ENCODE peak calls at places on chromosomes 4 and X, in seven cellular contexts. J, X, C, Y, D, M and S are unnamed samples. For H3K27me3 and H3K4me1, the result is how much of the 10 kb centered on the place peaks cover.

GRCh38 chrX:1389181-1389992 is 2.5 kb downstream of the SLC25A6 start:
- DNase-seq in X (no peak), M (no peak), Y (peak), J (no peak), C (peak), D (no peak), S (no peak)

GRCh38 chr4:180356766-180357165 is 1886.4 kb upstream of the TENM3 start:
- DNase-seq in C (no peak), Y (no peak), J (no peak), X (no peak), D (no peak), M (no peak), S (no peak)

GRCh38 chrX:102995316-102995715 is 58.2 kb downstream of the RAB40AL start:
- DNase-seq in D (no peak), X (no peak), J (no peak), C (no peak), M (no peak), Y (no peak), S (no peak)

GRCh38 chrX:103697687-103698086 is 11.2 kb upstream of the MORF4L2 start:
- DNase-seq in M (no peak), J (no peak), C (no peak), Y (no peak), X (no peak), D (no peak), S (no peak)

GRCh38 chrX:101685923-101686322 is 26.3 kb upstream of the ARMCX2 start:
- DNase-seq in M (no peak), C (no peak), J (no peak), D (no peak), X (no peak), Y (no peak), S (no peak)

GRCh38 chr4:169724251-169724650 is 33.5 kb downstream of the HPF1 start:
- DNase-seq in M (no peak), D (peak), J (peak), C (no peak), Y (no peak), X (no peak), S (no peak)

GRCh38 chrX:15413101-15413500 is 28.9 kb upstream of the VEGFD start:
- DNase-seq in X (no peak), C (no peak), J (no peak), M (no peak), D (no peak), Y (no peak), S (no peak)

GRCh38 chr4:8435656-8436121 is 4.8 kb downstream of the ACOX3 start:
- DNase-seq in D (peak), M (no peak), J (peak), X (no peak), Y (no peak), C (no peak), S (no peak)

GRCh38 chr4:100278567-100278966 is 88.3 kb upstream of the DDIT4L start:
- DNase-seq in C (no peak), M (no peak), X (peak), J (no peak), D (no peak), Y (no peak), S (no peak)

GRCh38 chr4:89922881-89923280 is 28.2 kb downstream of the MMRN1 start:
- DNase-seq in Y (no peak), X (no peak), J (no peak), C (no peak), D (no peak), M (no peak), S (no peak)

GRCh38 chr4:89929425-89930272 is 35.0 kb downstream of the MMRN1 start:
- DNase-seq in Y (no peak), X (no peak), M (no peak), D (peak), J (peak), C (no peak), S (no peak)

GRCh38 chr4:89928867-89929266 is 34.2 kb downstream of the MMRN1 start:
- DNase-seq in C (no peak), Y (no peak), J (no peak), X (no peak), D (no peak), M (no peak), S (no peak)
- H3K27me3 ChIP-seq in C (under half), Y (under half), J (under half), X (under half), D (under half), M (under half), S (under half)

GRCh38 chr4:177272007-177272406 is 37.7 kb upstream of the NEIL3 start:
- DNase-seq in C (no peak), D (no peak), X (no peak), Y (no peak), J (no peak), M (no peak), S (no peak)

GRCh38 chr4:177271091-177271490 is 38.6 kb upstream of the NEIL3 start:
- DNase-seq in J (no peak), C (no peak), X (no peak), M (no peak), Y (no peak), D (peak), S (no peak)

GRCh38 chr4:177281544-177281943 is 28.1 kb upstream of the NEIL3 start:
- DNase-seq in Y (no peak), D (peak), C (no peak), X (no peak), J (peak), M (no peak), S (no peak)

GRCh38 chr4:177275999-177276398 is 33.7 kb upstream of the NEIL3 start:
- DNase-seq in C (no peak), M (no peak), J (no peak), Y (no peak), X (no peak), D (no peak), S (no peak)
- H3K27ac ChIP-seq in C (no peak), M (no peak), J (no peak), Y (no peak), X (no peak), D (no peak), S (no peak)

GRCh38 chrX:23511783-23512182 is 155.5 kb upstream of the PRDX4 start:
- DNase-seq in X (no peak), D (no peak), Y (no peak), C (no peak), J (no peak), M (no peak), S (no peak)
- H3K4me1 ChIP-seq in X (under half), D (under half), Y (under half), C (under half), J (under half), M (under half), S (under half)

GRCh38 chr4:1504786-1505500 is 98.7 kb upstream of the NKX1-1 start:
- DNase-seq in Y (no peak), X (no peak), J (no peak), C (no peak), D (no peak), M (no peak), S (no peak)

GRCh38 chr4:1501754-1502500 is 95.7 kb upstream of the NKX1-1 start:
- DNase-seq in J (no peak), Y (no peak), X (no peak), M (no peak), D (no peak), C (peak), S (no peak)

GRCh38 chr4:1502976-1503375 is 96.7 kb upstream of the NKX1-1 start:
- DNase-seq in J (no peak), Y (no peak), M (no peak), X (no peak), D (no peak), C (peak), S (no peak)

GRCh38 chr4:1502501-1502886 is 96.3 kb upstream of the NKX1-1 start:
- DNase-seq in Y (no peak), J (no peak), X (no peak), C (no peak), D (no peak), M (no peak), S (no peak)

GRCh38 chr4:1503583-1504471 is 97.6 kb upstream of the NKX1-1 start:
- DNase-seq in X (no peak), M (no peak), C (no peak), Y (no peak), D (no peak), J (no peak), S (no peak)
- H3K27me3 ChIP-seq in X (half or more), M (half or more), C (under half), Y (under half), D (half or more), J (under half), S (under half)

DNA sequence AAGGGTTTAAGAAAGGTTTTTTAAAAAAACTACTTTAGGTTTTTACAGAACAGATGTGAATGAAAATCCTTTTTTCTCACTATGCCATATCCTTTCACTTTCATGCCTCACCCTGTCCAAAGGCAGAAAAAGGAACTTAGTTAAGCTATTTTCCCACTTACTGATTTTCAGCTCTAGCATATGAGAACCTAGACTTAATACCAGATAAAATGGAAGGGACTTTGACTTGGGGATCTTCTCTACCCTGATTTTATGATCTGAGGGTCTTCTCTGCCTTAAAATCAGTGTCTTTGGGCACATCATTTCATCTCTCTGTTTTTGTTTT is 42.4 kb downstream of the FNIP2 start:
- DNase-seq in M (no peak), J (no peak), X (no peak), Y (no peak), C (no peak), D (no peak), S (no peak)
- H3K27ac ChIP-seq in M (peak), J (peak), X (peak), Y (peak), C (peak), D (peak), S (peak)

DNA sequence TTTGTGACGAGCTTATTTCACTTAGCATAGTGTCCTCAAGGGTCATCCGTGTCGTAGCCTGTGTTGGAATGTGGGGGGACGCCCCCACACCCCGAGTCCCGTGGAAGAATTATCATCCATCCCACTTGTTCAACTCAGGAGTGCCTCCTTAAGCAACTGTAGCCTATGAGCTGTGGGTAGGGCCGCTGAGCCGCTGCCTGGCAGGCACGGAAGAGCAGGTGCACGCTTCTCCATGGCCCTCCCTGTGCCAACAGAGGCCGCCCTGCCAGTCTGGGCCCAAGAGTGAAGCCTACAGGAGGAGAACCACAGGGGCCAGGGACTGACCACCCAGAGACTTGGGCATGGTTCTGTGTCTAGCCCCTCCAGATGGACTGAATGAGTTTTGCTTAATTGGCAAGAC is 2.3 kb upstream of the RGS12 start:
- DNase-seq in Y (no peak), C (no peak), M (no peak), D (no peak), X (peak), J (no peak), S (no peak)
- H3K4me1 ChIP-seq in Y (under half), C (half or more), M (half or more), D (under half), X (under half), J (under half), S (under half)

GRCh38 chr4:7148337-7148736 is 44.0 kb upstream of the SORCS2 start:
- DNase-seq in Y (no peak), M (no peak), D (no peak), J (no peak), C (no peak), X (no peak), S (no peak)
- H3K27me3 ChIP-seq in Y (under half), M (under half), D (half or more), J (under half), C (under half), X (under half), S (under half)

GRCh38 chrX:70175338-70175737 is 1.9 kb upstream of the DGAT2L6 start:
- DNase-seq in X (no peak), Y (no peak), C (no peak), D (no peak), J (no peak), M (no peak), S (no peak)
- H3K27ac ChIP-seq in X (no peak), Y (no peak), C (no peak), D (no peak), J (no peak), M (no peak), S (no peak)